ENCODE peak calls at places on chromosomes 5 and 9, in eight cellular contexts. X is heart right ventricle; U is CD4-positive, alpha-beta T cell; W is HCT116; V is A549; N is tibial nerve; O is IMR-90; G is neural progenitor cell. M is an unnamed sample.

GRCh38 chr9:94783121-94783664 is 56.7 kb downstream of the AOPEP start:
- DNase-seq in U (peak), O (peak), V (peak), W (peak), N (peak), G (peak), X (peak), M (peak)

GRCh38 chr9:83200531-83200930 is 137.6 kb upstream of the RASEF start:
- DNase-seq in U (no peak), X (no peak), V (no peak), O (no peak), N (no peak), G (no peak), W (no peak), M (no peak)

GRCh38 chr5:139639619-139640431 is 8.3 kb upstream of the CXXC5 start:
- DNase-seq in V (no peak), U (no peak), O (peak), X (peak), N (no peak), G (no peak), W (no peak), M (no peak)

GRCh38 chr9:477146-477545 is 262.5 kb downstream of the DOCK8 start:
- DNase-seq in U (no peak), O (no peak), V (no peak), X (no peak), W (no peak), G (no peak), N (no peak), M (no peak)

GRCh38 chr9:81616141-81616540 is 73.2 kb downstream of the TLE1 start:
- DNase-seq in G (no peak), V (no peak), W (no peak), N (no peak), U (no peak), X (no peak), O (no peak), M (no peak)

GRCh38 chr5:17996002-17996401 is 361.7 kb downstream of the TAF11L14 start:
- DNase-seq in G (no peak), U (no peak), O (no peak), W (no peak), N (no peak), V (peak), X (no peak), M (no peak)

GRCh38 chr5:150562832-150563231 is 54.9 kb downstream of the NDST1 start:
- DNase-seq in O (peak), G (peak), U (no peak), N (no peak), V (peak), W (peak), X (no peak), M (no peak)

GRCh38 chr9:31071606-31072286 is 1312.7 kb upstream of the ACO1 start:
- DNase-seq in G (no peak), V (no peak), X (no peak), U (no peak), O (no peak), W (no peak), N (no peak), M (no peak)

GRCh38 chr5:18048449-18048848 is 414.2 kb downstream of the TAF11L14 start:
- DNase-seq in N (no peak), G (no peak), O (no peak), U (no peak), V (peak), X (no peak), W (no peak), M (no peak)

GRCh38 chr9:108645520-108645919 is 210.3 kb downstream of the ACTL7B start:
- DNase-seq in N (no peak), G (no peak), U (no peak), W (no peak), O (no peak), X (no peak), V (no peak), M (no peak)

GRCh38 chr9:86771391-86771790 is 175.9 kb downstream of the GAS1 start:
- DNase-seq in W (no peak), O (no peak), N (no peak), V (no peak), X (no peak), U (no peak), G (no peak), M (no peak)

GRCh38 chr5:135254183-135254582 is 144.8 kb downstream of the MACROH2A1 start:
- DNase-seq in V (no peak), G (no peak), N (no peak), X (no peak), W (no peak), O (no peak), U (no peak), M (no peak)

GRCh38 chr5:72248352-72249032 is 71.5 kb downstream of the MRPS27 start:
- DNase-seq in O (peak), W (peak), N (no peak), U (no peak), V (peak), X (no peak), G (no peak), M (no peak)

GRCh38 chr9:99060621-99061020 is 44.3 kb upstream of the TGFBR1 start:
- DNase-seq in O (no peak), V (no peak), G (no peak), X (no peak), U (no peak), W (no peak), N (no peak), M (no peak)

GRCh38 chr5:7802855-7803254 is 48.1 kb downstream of the CFAP90 start:
- DNase-seq in N (no peak), X (no peak), W (no peak), G (no peak), V (no peak), O (no peak), U (no peak), M (no peak)

GRCh38 chr5:40202852-40203440 is 476.8 kb upstream of the PTGER4 start:
- DNase-seq in V (no peak), N (no peak), U (no peak), X (no peak), G (no peak), W (no peak), O (no peak), M (no peak)

GRCh38 chr5:58268263-58268662 is 191.6 kb downstream of the PLK2 start:
- DNase-seq in U (no peak), V (no peak), X (no peak), O (no peak), G (no peak), W (no peak), N (no peak), M (no peak)

GRCh38 chr5:32355694-32356093 is 43.0 kb upstream of the MTMR12 start:
- DNase-seq in X (no peak), G (no peak), V (no peak), N (no peak), O (no peak), U (no peak), W (no peak), M (no peak)

GRCh38 chr9:70569070-70569772 is 154.8 kb upstream of the KLF9 start:
- DNase-seq in O (peak), X (no peak), G (no peak), W (no peak), V (no peak), N (no peak), U (no peak), M (no peak)

GRCh38 chr9:98536542-98537173 is 172.1 kb downstream of the GABBR2 start:
- DNase-seq in O (no peak), G (peak), V (peak), N (no peak), W (no peak), X (no peak), U (no peak), M (no peak)

GRCh38 chr9:15353892-15354291 is 46.9 kb upstream of the TTC39B start:
- DNase-seq in W (no peak), N (no peak), X (no peak), V (no peak), O (no peak), G (no peak), U (no peak), M (no peak)

GRCh38 chr5:93603191-93603590 is 20.2 kb downstream of the NR2F1 start:
- DNase-seq in V (no peak), O (no peak), X (no peak), W (no peak), U (no peak), G (peak), N (no peak), M (no peak)

GRCh38 chr9:116860509-116861120 is 173.5 kb downstream of the TRIM32 start:
- DNase-seq in V (peak), O (peak), X (peak), W (peak), G (peak), N (peak), U (no peak), M (no peak)

GRCh38 chr9:12777149-12778010 is 2.6 kb downstream of the LURAP1L start:
- DNase-seq in X (no peak), O (no peak), V (no peak), N (no peak), U (no peak), W (no peak), G (no peak), M (no peak)

GRCh38 chr5:31730139-31730538 is 91.2 kb downstream of the PDZD2 start:
- DNase-seq in X (no peak), G (no peak), O (no peak), W (no peak), N (no peak), V (no peak), U (no peak), M (no peak)

GRCh38 chr5:139711067-139711851 is 63.1 kb downstream of the CXXC5 start:
- DNase-seq in W (no peak), X (peak), G (peak), U (peak), N (no peak), O (peak), V (peak), M (no peak)

GRCh38 chr9:130835441-130836298 is 616 bp downstream of the ABL1 start:
- DNase-seq in G (peak), U (no peak), N (no peak), X (peak), O (peak), W (no peak), V (peak), M (no peak)

DNA sequence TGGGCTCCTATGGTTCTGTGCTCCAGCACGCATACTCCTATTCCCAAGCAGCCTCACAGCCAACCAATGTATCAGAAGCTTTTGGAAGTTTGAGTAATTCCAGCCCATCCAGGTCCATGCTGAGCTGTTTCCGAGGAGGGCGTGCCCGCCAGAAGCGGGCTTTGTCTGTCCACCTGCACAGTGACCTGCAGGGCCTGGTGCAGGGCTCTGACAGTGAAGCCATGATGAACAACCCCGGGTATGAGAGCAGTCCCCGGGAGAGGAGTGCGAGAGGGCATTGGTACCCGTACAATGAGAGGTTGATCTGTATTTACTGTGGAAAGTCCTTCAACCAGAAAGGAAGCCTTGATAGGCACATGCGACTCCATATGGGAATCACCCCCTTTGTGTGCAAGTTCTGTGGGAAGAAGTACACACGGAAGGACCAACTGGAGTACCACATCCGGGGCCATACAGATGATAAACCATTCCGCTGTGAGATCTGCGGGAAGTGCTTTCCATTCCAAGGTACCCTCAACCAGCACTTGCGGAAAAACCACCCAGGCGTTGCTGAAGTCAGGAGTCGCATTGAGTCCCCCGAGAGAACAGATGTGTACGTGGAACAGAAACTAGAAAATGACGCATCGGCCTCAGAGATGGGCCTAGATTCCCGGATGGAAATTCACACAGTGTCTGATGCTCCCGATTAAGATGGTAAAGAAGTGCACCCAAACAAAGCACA is 19.9 kb downstream of the ZBTB34 start:
- DNase-seq in U (no peak), N (no peak), O (no peak), X (no peak), G (no peak), W (no peak), V (no peak), M (no peak)
- H3K27ac ChIP-seq in U (no peak), N (no peak), O (no peak), X (no peak), G (no peak), W (no peak), V (no peak), M (no peak)

DNA sequence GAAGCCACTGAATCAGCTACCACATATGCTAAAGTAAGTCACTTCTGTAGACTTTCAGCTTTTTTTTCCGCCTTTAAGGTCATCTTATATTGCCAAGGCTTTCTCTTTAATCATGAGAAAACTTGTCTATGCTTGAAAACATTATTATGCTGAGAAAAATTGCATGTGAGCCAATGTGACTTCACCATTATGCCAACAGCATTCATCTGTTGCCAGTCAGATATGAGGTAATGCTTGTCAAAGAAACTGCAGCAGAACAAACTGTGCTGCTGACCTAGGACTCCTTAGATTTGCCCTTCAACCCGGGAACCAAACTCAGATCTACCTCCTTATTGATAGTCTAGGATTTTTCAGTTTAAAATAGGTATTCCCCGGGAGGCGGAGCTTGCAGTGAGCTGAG is 34.3 kb downstream of the SLC44A1 start:
- DNase-seq in N (no peak), G (no peak), X (no peak), W (no peak), U (no peak), O (no peak), V (no peak), M (peak)
- H3K27ac ChIP-seq in N (no peak), G (no peak), X (no peak), W (no peak), U (no peak), O (no peak), V (no peak), M (peak)

GRCh38 chr5:124234022-124234899 is 512.2 kb downstream of the ZNF608 start:
- DNase-seq in V (no peak), W (no peak), O (no peak), U (no peak), N (no peak), G (no peak), X (no peak), M (no peak)

GRCh38 chr5:124231794-124232193 is 514.6 kb downstream of the ZNF608 start:
- DNase-seq in X (no peak), W (no peak), U (no peak), O (no peak), N (no peak), V (no peak), G (no peak), M (no peak)

GRCh38 chr5:124232517-124232916 is 513.9 kb downstream of the ZNF608 start:
- DNase-seq in X (no peak), G (no peak), V (no peak), O (no peak), N (no peak), W (no peak), U (no peak), M (no peak)

GRCh38 chr5:124230456-124230855 is 516.0 kb downstream of the ZNF608 start:
- DNase-seq in X (no peak), N (no peak), U (no peak), G (no peak), W (no peak), V (no peak), O (no peak), M (no peak)

GRCh38 chr5:124231240-124231639 is 515.2 kb downstream of the ZNF608 start:
- DNase-seq in V (no peak), X (no peak), O (no peak), U (no peak), N (no peak), W (no peak), G (no peak), M (no peak)
- H3K27ac ChIP-seq in V (no peak), X (no peak), O (no peak), U (no peak), N (no peak), W (no peak), G (no peak), M (no peak)

DNA sequence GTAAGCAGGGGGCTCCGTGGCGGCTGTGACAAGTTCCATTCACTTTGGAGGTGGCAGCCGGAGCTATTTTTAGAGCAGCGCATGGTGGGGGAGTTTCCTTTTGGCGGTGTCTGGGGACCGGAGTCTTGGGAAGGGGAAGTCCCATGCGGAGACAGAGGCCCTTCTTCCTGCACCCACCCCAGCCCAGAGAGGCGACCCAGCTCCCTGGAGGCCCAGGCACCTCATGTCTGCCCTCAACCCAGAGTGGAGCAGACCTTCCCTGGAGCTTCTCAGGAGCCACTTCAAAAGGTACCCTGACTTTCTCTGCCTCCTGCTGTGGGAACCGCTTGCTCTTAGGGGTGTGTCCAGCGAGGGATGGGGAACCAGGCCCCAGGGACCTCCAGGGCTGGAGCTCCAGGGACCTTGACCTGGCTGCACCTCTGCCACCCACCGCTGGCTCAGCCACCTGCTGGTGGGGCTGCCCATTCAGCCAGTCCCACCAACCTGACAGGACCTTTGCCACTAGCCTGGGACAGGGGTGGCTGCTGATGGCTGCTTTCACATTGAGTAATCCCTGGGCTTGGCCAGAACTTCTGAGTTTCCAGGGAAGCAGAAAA is 34.1 kb downstream of the NEK6 start:
- DNase-seq in O (no peak), W (no peak), U (no peak), N (no peak), G (no peak), V (no peak), X (no peak), M (no peak)
- H3K27ac ChIP-seq in O (peak), W (no peak), U (no peak), N (peak), G (no peak), V (peak), X (no peak), M (no peak)

GRCh38 chr5:5044240-5044840 is 95.8 kb upstream of the ADAMTS16 start:
- DNase-seq in X (no peak), O (no peak), U (no peak), V (no peak), W (no peak), G (no peak), N (no peak), M (no peak)
- H3K27ac ChIP-seq in X (no peak), O (no peak), U (no peak), V (no peak), W (no peak), G (no peak), N (no peak), M (no peak)

DNA sequence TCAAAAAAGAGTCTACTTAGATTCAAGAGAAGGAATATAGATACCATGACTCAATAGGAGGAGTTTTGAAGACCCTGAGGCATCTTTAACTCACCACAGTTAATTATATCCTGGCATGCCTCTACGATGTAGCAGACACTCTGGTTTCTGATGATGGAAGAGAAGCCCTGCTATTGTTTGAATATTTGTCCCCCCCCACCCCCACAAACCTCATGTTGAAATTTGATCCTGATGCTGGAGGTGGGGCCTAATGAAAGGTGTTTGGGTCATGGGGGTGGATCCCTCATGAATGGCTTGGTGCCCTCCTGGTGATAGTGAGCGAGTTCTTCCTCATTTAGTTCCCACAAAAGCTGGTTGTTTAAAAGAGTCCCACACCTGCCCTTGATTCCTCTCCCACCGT is 147.9 kb upstream of the TBCA start:
- DNase-seq in X (no peak), U (no peak), N (no peak), O (no peak), V (no peak), G (no peak), W (no peak), M (no peak)
- H3K27ac ChIP-seq in X (no peak), U (no peak), N (no peak), O (no peak), V (no peak), G (no peak), W (no peak), M (no peak)